ENCODE peak calls at places on chromosomes 12 and 14, in eight cellular contexts. Q, V, J, H, I, Z, E and C are unnamed samples.

GRCh38 chr12:18653465-18653864 is 84.3 kb downstream of the PLCZ1 start:
- DNase-seq in J (no peak), H (no peak), Q (no peak), V (no peak), E (no peak), Z (no peak), I (no peak), C (no peak)

GRCh38 chr12:48925218-48925871 is at the start of gene FKBP11:
- DNase-seq in E (peak), V (no peak), Z (no peak), I (peak), Q (peak), J (no peak), H (peak), C (peak)

GRCh38 chr14:61145258-61145902 is 135.8 kb downstream of the TMEM30B start:
- DNase-seq in J (peak), H (no peak), I (peak), E (no peak), Q (no peak), V (no peak), Z (no peak), C (peak)

GRCh38 chr12:1532796-1533195 is 61.6 kb downstream of the FBXL14 start:
- DNase-seq in Q (no peak), H (no peak), Z (no peak), E (no peak), J (no peak), I (no peak), V (no peak), C (no peak)

GRCh38 chr12:49336645-49337584 is at the start of gene C1QL4:
- DNase-seq in J (peak), I (peak), V (peak), Z (peak), Q (peak), E (peak), H (peak), C (peak)

GRCh38 chr12:116146386-116146785 is 131.1 kb downstream of the MED13L start:
- DNase-seq in J (no peak), V (no peak), Z (no peak), Q (no peak), H (no peak), E (no peak), I (no peak), C (no peak)

GRCh38 chr14:75297417-75298040 is 18.9 kb downstream of the FOS start:
- DNase-seq in E (no peak), Z (no peak), V (no peak), Q (no peak), I (no peak), J (no peak), H (no peak), C (no peak)

GRCh38 chr14:19729763-19730162 is 13.6 kb upstream of the OR4Q3 start:
- DNase-seq in H (no peak), Q (no peak), E (no peak), I (no peak), J (no peak), V (no peak), Z (no peak), C (no peak)

GRCh38 chr12:122399254-122399591 is 23.2 kb downstream of the CLIP1 start:
- DNase-seq in H (no peak), I (no peak), Z (no peak), J (no peak), V (no peak), Q (no peak), E (no peak), C (peak)

GRCh38 chr12:75784591-75784990 is 247.0 kb downstream of the PHLDA1 start:
- DNase-seq in Q (peak), J (no peak), Z (no peak), E (no peak), I (peak), H (peak), V (peak), C (no peak)

GRCh38 chr12:40622246-40622838 is 69.9 kb upstream of the CNTN1 start:
- DNase-seq in H (peak), E (no peak), J (no peak), V (peak), Z (peak), I (peak), Q (no peak), C (peak)

GRCh38 chr14:89011727-89012271 is 187.3 kb downstream of the TTC8 start:
- DNase-seq in H (no peak), I (no peak), V (peak), Z (no peak), J (no peak), Q (no peak), E (no peak), C (no peak)

GRCh38 chr12:81167694-81168093 is 89.8 kb downstream of the ACSS3 start:
- DNase-seq in V (no peak), E (no peak), J (no peak), H (no peak), Q (no peak), Z (no peak), I (peak), C (peak)

GRCh38 chr14:90388437-90388836 is 8.4 kb upstream of the CALM1 start:
- DNase-seq in I (peak), Q (no peak), E (no peak), H (no peak), J (peak), Z (peak), V (no peak), C (peak)

GRCh38 chr14:52089208-52089607 is 20.3 kb upstream of the NID2 start:
- DNase-seq in H (no peak), I (no peak), V (no peak), Z (no peak), J (no peak), E (no peak), Q (no peak), C (no peak)

GRCh38 chr14:77085538-77085937 is 12.5 kb upstream of the CIPC start:
- DNase-seq in E (no peak), J (no peak), V (no peak), H (no peak), Q (no peak), I (no peak), Z (no peak), C (no peak)

GRCh38 chr12:121325922-121326396 is 26.3 kb downstream of the ANAPC5 start:
- DNase-seq in V (no peak), Q (no peak), J (no peak), H (no peak), Z (peak), E (no peak), I (peak), C (no peak)

GRCh38 chr14:74524813-74525135 is 31.2 kb downstream of the ISCA2 start:
- DNase-seq in H (no peak), Z (no peak), J (no peak), Q (no peak), E (no peak), V (no peak), I (no peak), C (no peak)

GRCh38 chr14:38074091-38074490 is 133.6 kb upstream of the SSTR1 start:
- DNase-seq in I (no peak), H (peak), Z (no peak), J (no peak), Q (no peak), V (no peak), E (no peak), C (no peak)

GRCh38 chr12:75756112-75756511 is 244.7 kb upstream of the KRR1 start:
- DNase-seq in I (no peak), E (no peak), H (no peak), Q (no peak), V (no peak), Z (no peak), J (no peak), C (no peak)

GRCh38 chr14:30058401-30058800 is 130.8 kb upstream of the PRKD1 start:
- DNase-seq in E (no peak), Q (no peak), V (no peak), J (no peak), H (no peak), I (no peak), Z (no peak), C (peak)

GRCh38 chr14:89992273-89992672 is 36.5 kb downstream of the TDP1 start:
- DNase-seq in H (no peak), Z (no peak), I (no peak), V (no peak), Q (no peak), J (no peak), E (no peak), C (no peak)

GRCh38 chr14:88166616-88167015 is 156.5 kb downstream of the KCNK10 start:
- DNase-seq in J (no peak), Q (no peak), E (no peak), I (no peak), Z (no peak), V (no peak), H (no peak), C (peak)

GRCh38 chr12:74626397-74626796 is 88.8 kb downstream of the ATXN7L3B start:
- DNase-seq in E (no peak), Z (no peak), I (no peak), H (peak), V (no peak), J (no peak), Q (no peak), C (no peak)